ENCODE peak calls at places on chromosomes 4 and X, in five cellular contexts. N, U, O, V and B are unnamed samples.

GRCh38 chr4:3293410-3294391 is 880 bp downstream of the RGS12 start:
- DNase-seq in N (no peak), U (no peak), O (no peak), V (no peak), B (no peak)

GRCh38 chr4:118927976-118928375 is 39.3 kb downstream of the SYNPO2 start:
- DNase-seq in N (no peak), U (no peak), O (no peak), V (no peak), B (no peak)

GRCh38 chrX:136147320-136147901 is at the start of gene FHL1:
- DNase-seq in N (no peak), U (no peak), O (peak; percentile 85), V (peak; percentile 90), B (no peak)

GRCh38 chr4:148043990-148044645 is 312.2 kb downstream of the ARHGAP10 start:
- DNase-seq in N (no peak), U (no peak), O (no peak), V (no peak), B (no peak)

GRCh38 chrX:72124540-72125201 is 7.0 kb downstream of the RTL5 start:
- DNase-seq in N (no peak), U (no peak), O (no peak), V (no peak), B (no peak)

GRCh38 chr4:88759039-88759631 is 61.5 kb upstream of the NAP1L5 start:
- DNase-seq in N (no peak), U (peak; percentile 55), O (peak; percentile 17), V (peak; percentile 32), B (no peak)

GRCh38 chr4:176782191-176782590 is 10.5 kb downstream of the VEGFC start:
- DNase-seq in N (no peak), U (no peak), O (no peak), V (no peak), B (no peak)

GRCh38 chr4:173696011-173696410 is 166.0 kb upstream of the HAND2 start:
- DNase-seq in N (no peak), U (no peak), O (no peak), V (no peak), B (no peak)

GRCh38 chrX:119729408-119730201 is 28.8 kb upstream of the SOWAHD start:
- DNase-seq in N (peak; percentile 54), U (peak; percentile 55), O (peak; percentile 37), V (peak; percentile 66), B (no peak)

GRCh38 chr4:6658635-6659075 is 18.2 kb downstream of the MRFAP1 start:
- DNase-seq in N (no peak), U (no peak), O (no peak), V (no peak), B (no peak)

GRCh38 chrX:129932792-129933321 is 26.9 kb downstream of the UTP14A start:
- DNase-seq in N (no peak), U (no peak), O (peak; percentile 63), V (no peak), B (no peak)

GRCh38 chr4:113444386-113444785 is 317.2 kb downstream of the CAMK2D start:
- DNase-seq in N (no peak), U (no peak), O (no peak), V (no peak), B (no peak)

GRCh38 chr4:20723463-20723862 is 23.2 kb downstream of the PACRGL start:
- DNase-seq in N (no peak), U (no peak), O (no peak), V (no peak), B (no peak)

GRCh38 chr4:152357206-152357605 is 178.7 kb downstream of the FBXW7 start:
- DNase-seq in N (no peak), U (no peak), O (no peak), V (no peak), B (no peak)

GRCh38 chr4:3487861-3488260 is 24.8 kb downstream of the DOK7 start:
- DNase-seq in N (no peak), U (no peak), O (no peak), V (no peak), B (no peak)

GRCh38 chr4:156941940-156942548 is 29.6 kb downstream of the PDGFC start:
- DNase-seq in N (no peak), U (peak; percentile 98), O (no peak), V (no peak), B (peak; percentile 68)

GRCh38 chrX:40167240-40168182 is 69.8 kb upstream of the BCOR start:
- DNase-seq in N (no peak), U (no peak), O (peak; percentile 16), V (no peak), B (no peak)

GRCh38 chrX:40168183-40169015 is 70.6 kb upstream of the BCOR start:
- DNase-seq in N (no peak), U (no peak), O (no peak), V (no peak), B (no peak)

GRCh38 chrX:40165206-40165605 is 67.4 kb upstream of the BCOR start:
- DNase-seq in N (no peak), U (no peak), O (no peak), V (no peak), B (no peak)

GRCh38 chrX:40165861-40166260 is 68.1 kb upstream of the BCOR start:
- DNase-seq in N (no peak), U (no peak), O (no peak), V (no peak), B (no peak)

DNA sequence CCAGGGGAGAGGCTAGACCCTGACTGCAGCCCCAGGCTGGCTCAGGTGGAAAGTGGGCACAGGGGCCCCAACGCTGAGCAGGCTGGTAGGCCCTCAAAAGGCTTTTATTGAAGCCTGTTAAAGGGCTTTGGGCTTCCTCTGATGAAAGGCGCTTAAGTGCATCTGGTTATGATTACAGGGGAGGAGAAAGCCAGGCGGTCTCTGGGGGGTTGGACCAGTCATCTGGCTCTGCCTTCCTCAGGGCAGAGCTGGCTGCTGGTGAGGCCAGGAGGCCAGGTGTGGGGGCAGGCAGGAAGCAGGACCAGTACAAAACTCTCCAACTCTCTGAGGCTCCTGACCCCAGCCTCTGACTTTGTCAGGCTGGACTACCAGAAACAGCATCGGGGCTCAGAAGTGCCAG is 68.8 kb upstream of the BCOR start:
- DNase-seq in N (no peak), U (no peak), O (no peak), V (peak; percentile 82), B (no peak)
- TF ChIP-seq JUND in N (no peak), U (no peak), O (no peak), V (no peak), B (no peak)

DNA sequence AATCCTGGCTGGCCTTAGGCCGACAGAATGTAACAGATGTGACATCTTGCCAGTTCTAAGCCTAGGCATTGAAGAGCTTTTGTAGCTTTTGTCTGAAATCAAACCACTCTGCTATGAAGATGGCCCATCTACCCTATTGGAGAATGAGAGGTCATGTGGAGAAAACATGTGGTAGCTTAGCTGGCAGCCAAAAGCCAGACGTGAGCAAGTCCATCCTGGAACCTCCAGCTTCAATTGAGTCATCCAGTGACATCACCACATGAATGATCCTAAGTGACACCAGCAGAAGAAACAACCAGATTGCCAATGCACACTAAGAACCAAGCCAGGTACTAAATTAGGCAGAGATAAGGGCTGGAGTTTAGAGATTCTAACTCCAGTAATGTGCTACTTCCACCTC is 154.8 kb upstream of the ZFP42 start:
- DNase-seq in N (no peak), U (no peak), O (no peak), V (no peak), B (no peak)
- TF ChIP-seq JUND in N (no peak), U (no peak), O (no peak), V (no peak), B (no peak)

DNA sequence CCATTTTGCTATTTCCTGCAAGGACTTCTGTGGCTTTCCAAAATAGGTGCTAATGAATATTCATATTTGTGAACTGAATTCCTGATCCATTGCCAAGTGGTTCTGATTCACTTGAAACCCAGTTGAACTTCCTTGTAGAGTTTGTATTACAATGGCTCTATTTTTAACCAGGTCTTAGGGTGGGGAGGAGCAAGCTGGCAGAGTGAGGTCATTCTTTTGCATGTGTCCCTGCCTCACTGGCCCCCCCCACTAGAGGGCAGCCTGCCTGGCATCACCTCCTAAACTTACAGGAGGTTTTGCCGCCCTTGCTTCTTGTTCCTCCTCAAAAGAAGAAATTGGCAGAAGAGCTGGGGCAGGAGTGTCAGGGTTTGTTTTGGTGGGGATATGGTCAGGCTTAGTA is 10.5 kb downstream of the PTTG2 start:
- DNase-seq in N (peak; percentile 21), U (peak; percentile 47), O (peak; percentile 37), V (peak; percentile 32), B (peak; percentile 13)
- TF ChIP-seq JUND in N (no peak), U (no peak), O (no peak), V (no peak), B (no peak)

GRCh38 chr4:74583066-74583700 is 138.2 kb downstream of the AREG start:
- DNase-seq in N (no peak), U (no peak), O (no peak), V (no peak), B (no peak)
- TF ChIP-seq JUND in N (no peak), U (no peak), O (no peak), V (no peak), B (no peak)

GRCh38 chrX:49277520-49277799 is 7.9 kb downstream of the PPP1R3F start:
- DNase-seq in N (no peak), U (no peak), O (no peak), V (no peak), B (no peak)

GRCh38 chrX:49273181-49273727 is 3.7 kb downstream of the PPP1R3F start:
- DNase-seq in N (no peak), U (no peak), O (no peak), V (no peak), B (no peak)

GRCh38 chrX:49276207-49276606 is 6.6 kb downstream of the PPP1R3F start:
- DNase-seq in N (no peak), U (no peak), O (no peak), V (no peak), B (no peak)

GRCh38 chrX:49278081-49278480 is 8.5 kb downstream of the PPP1R3F start:
- DNase-seq in N (no peak), U (no peak), O (no peak), V (no peak), B (no peak)

DNA sequence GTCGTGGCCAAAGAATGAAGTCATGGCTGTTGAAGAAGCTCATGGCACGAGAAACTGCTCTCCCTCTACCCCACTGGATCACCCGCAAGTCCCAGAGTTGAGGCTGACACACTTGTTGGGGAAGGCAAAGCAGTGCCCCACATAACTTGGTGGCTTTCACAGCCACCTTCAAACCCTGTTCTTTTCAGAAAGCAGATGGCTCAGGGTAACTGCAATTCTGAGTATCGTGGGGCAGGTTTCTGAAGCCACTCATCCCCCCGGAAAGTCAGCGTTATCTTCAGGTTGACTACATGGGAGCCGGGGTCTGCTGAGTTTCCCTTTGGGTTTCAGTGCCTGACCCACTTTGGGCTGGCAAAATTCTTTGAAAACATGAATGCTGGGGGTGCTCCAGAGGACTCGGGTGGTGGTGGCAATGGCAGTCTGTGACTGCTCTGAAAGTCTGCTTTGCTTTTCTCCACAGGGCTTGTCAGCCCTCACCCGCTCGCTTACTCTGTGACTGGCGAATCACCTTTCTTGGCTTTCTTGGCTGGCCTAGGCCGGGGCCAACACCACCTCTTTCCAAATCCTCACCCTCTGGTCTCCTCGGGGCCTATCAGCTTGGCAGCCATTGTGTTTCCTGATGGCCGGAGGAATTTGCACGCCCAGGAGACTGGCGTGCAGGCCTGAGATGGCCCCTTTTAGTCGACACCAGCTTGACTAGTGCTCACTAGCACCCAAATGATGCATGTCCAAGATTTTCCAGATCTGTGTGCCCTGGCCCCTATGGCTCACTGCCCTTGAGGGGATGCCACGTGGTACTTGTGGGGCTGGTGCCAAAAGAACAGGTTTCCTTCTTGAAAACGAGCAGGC is 7.3 kb downstream of the PPP1R3F start:
- DNase-seq in N (no peak), U (no peak), O (no peak), V (no peak), B (no peak)
- TF ChIP-seq JUND in N (no peak), U (no peak), O (no peak), V (no peak), B (no peak)